ENCODE peak calls at places on chromosome 15, in four cellular contexts. One of them, this sample, is unnamed.

GRCh38 chr15:59886476-59886875 is 117.6 kb upstream of the FOXB1 start:
- DNase-seq in right lobe of liver: no peak
- DNase-seq in heart right ventricle: no peak
- DNase-seq in lower lobe of right lung: no peak
- DNase-seq in this sample: no peak

GRCh38 chr15:98649621-98649995 is 1.3 kb downstream of the IGF1R start:
- DNase-seq in heart right ventricle: peak
- DNase-seq in right lobe of liver: peak
- DNase-seq in lower lobe of right lung: peak
- DNase-seq in this sample: peak

GRCh38 chr15:60758961-60759729 is 280.2 kb upstream of the ICE2 start:
- DNase-seq in heart right ventricle: no peak
- DNase-seq in right lobe of liver: no peak
- DNase-seq in lower lobe of right lung: no peak
- DNase-seq in this sample: no peak

GRCh38 chr15:69499521-69500201 is 47.0 kb downstream of the RPLP1 start:
- DNase-seq in right lobe of liver: no peak
- DNase-seq in lower lobe of right lung: no peak
- DNase-seq in heart right ventricle: peak
- DNase-seq in this sample: no peak

GRCh38 chr15:67549736-67550135 is 7.2 kb downstream of the MAP2K5 start:
- DNase-seq in right lobe of liver: no peak
- DNase-seq in lower lobe of right lung: no peak
- DNase-seq in heart right ventricle: no peak
- DNase-seq in this sample: no peak

GRCh38 chr15:56273724-56274123 is 30.0 kb upstream of the RFX7 start:
- DNase-seq in right lobe of liver: no peak
- DNase-seq in lower lobe of right lung: no peak
- DNase-seq in heart right ventricle: no peak
- DNase-seq in this sample: no peak

GRCh38 chr15:25863067-25863967 is at the start of gene ATP10A:
- DNase-seq in heart right ventricle: peak
- DNase-seq in lower lobe of right lung: peak
- DNase-seq in right lobe of liver: no peak
- DNase-seq in this sample: peak

GRCh38 chr15:80173022-80173759 is 20.4 kb downstream of the FAH start:
- DNase-seq in lower lobe of right lung: peak
- DNase-seq in right lobe of liver: peak
- DNase-seq in heart right ventricle: peak
- DNase-seq in this sample: peak

GRCh38 chr15:70584838-70585706 is 178.3 kb downstream of the UACA start:
- DNase-seq in right lobe of liver: no peak
- DNase-seq in lower lobe of right lung: no peak
- DNase-seq in heart right ventricle: no peak
- DNase-seq in this sample: no peak

GRCh38 chr15:89358755-89359439 is 24.3 kb upstream of the POLG start:
- DNase-seq in right lobe of liver: peak
- DNase-seq in heart right ventricle: peak
- DNase-seq in lower lobe of right lung: peak
- DNase-seq in this sample: peak

GRCh38 chr15:93467327-93467726 is 378.3 kb upstream of the RGMA start:
- DNase-seq in heart right ventricle: peak
- DNase-seq in lower lobe of right lung: no peak
- DNase-seq in right lobe of liver: no peak
- DNase-seq in this sample: no peak

GRCh38 chr15:33064878-33065277 is 129.6 kb downstream of the FMN1 start:
- DNase-seq in heart right ventricle: no peak
- DNase-seq in right lobe of liver: no peak
- DNase-seq in lower lobe of right lung: no peak
- DNase-seq in this sample: no peak

GRCh38 chr15:86558252-86558651 is 478.6 kb downstream of the AGBL1 start:
- DNase-seq in lower lobe of right lung: no peak
- DNase-seq in heart right ventricle: no peak
- DNase-seq in right lobe of liver: no peak
- DNase-seq in this sample: no peak

GRCh38 chr15:57256941-57257340 is 119.4 kb upstream of the CGNL1 start:
- DNase-seq in right lobe of liver: no peak
- DNase-seq in heart right ventricle: no peak
- DNase-seq in lower lobe of right lung: no peak
- DNase-seq in this sample: no peak

GRCh38 chr15:52103217-52104207 is 9.1 kb downstream of the BCL2L10 start:
- DNase-seq in right lobe of liver: no peak
- DNase-seq in heart right ventricle: no peak
- DNase-seq in lower lobe of right lung: no peak
- DNase-seq in this sample: no peak

GRCh38 chr15:87942316-87942715 is 314.2 kb downstream of the NTRK3 start:
- DNase-seq in lower lobe of right lung: no peak
- DNase-seq in heart right ventricle: no peak
- DNase-seq in right lobe of liver: no peak
- DNase-seq in this sample: no peak

GRCh38 chr15:89812126-89812846 is 2.4 kb downstream of the ANPEP start:
- DNase-seq in lower lobe of right lung: peak
- DNase-seq in right lobe of liver: peak
- DNase-seq in heart right ventricle: no peak
- DNase-seq in this sample: peak

GRCh38 chr15:85006201-85006600 is 24.5 kb downstream of the PDE8A start:
- DNase-seq in right lobe of liver: no peak
- DNase-seq in heart right ventricle: no peak
- DNase-seq in lower lobe of right lung: no peak
- DNase-seq in this sample: no peak

GRCh38 chr15:83671603-83672002 is 17.7 kb downstream of the ADAMTSL3 start:
- DNase-seq in lower lobe of right lung: no peak
- DNase-seq in right lobe of liver: no peak
- DNase-seq in heart right ventricle: no peak
- DNase-seq in this sample: no peak

GRCh38 chr15:99744142-99744541 is 10.9 kb upstream of the LYSMD4 start:
- DNase-seq in lower lobe of right lung: no peak
- DNase-seq in heart right ventricle: no peak
- DNase-seq in right lobe of liver: no peak
- DNase-seq in this sample: no peak

GRCh38 chr15:81183403-81183760 is 13.3 kb upstream of the IL16 start:
- DNase-seq in lower lobe of right lung: no peak
- DNase-seq in heart right ventricle: no peak
- DNase-seq in right lobe of liver: no peak
- DNase-seq in this sample: no peak

GRCh38 chr15:81184188-81184587 is 12.5 kb upstream of the IL16 start:
- DNase-seq in heart right ventricle: no peak
- DNase-seq in lower lobe of right lung: peak
- DNase-seq in right lobe of liver: no peak
- DNase-seq in this sample: no peak

GRCh38 chr15:81181220-81181619 is 15.5 kb upstream of the IL16 start:
- DNase-seq in heart right ventricle: no peak
- DNase-seq in lower lobe of right lung: no peak
- DNase-seq in right lobe of liver: no peak
- DNase-seq in this sample: no peak

GRCh38 chr15:81182746-81183402 is 13.8 kb upstream of the IL16 start:
- DNase-seq in heart right ventricle: peak
- DNase-seq in right lobe of liver: no peak
- DNase-seq in lower lobe of right lung: no peak
- DNase-seq in this sample: no peak

DNA sequence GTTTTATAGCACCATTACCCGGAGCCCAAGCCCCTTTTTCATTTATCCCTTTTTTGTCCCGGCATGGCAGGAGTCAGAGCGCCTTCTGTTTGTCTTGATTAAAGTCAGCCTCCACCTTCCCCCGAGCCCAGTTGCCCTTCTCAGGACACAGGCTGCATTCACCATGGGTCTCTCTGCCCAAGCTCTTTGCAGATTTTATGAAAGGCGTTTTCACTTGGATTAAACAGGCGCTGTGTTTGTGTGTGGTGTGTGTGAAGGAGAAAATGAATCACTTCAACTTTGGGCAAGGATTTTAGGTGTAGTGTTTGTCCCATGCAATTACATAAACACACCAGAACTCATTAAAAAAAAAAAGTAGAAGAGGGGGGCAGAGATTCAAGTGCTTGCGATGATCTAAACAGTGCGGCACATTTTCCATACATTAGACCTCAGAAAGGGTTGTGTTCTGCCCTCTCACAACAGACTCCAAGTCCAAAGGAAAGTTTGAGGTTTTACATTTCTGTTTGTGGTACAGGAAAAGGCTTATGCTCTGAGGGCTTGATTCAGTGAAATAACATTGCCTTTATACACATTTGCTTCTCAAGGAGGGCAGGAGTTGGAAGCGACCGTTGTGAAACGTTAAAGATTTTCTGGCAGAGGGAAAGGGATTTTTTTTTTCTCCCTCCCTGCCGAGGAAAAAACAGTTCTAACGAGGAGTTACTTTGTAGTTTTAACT is 14.5 kb upstream of the IL16 start:
- DNase-seq in lower lobe of right lung: no peak
- DNase-seq in heart right ventricle: no peak
- DNase-seq in right lobe of liver: no peak
- DNase-seq in this sample: no peak
- H3K4me3 ChIP-seq in lower lobe of right lung: peak
- H3K4me3 ChIP-seq in heart right ventricle: peak
- H3K4me3 ChIP-seq in right lobe of liver: no peak
- H3K4me3 ChIP-seq in this sample: no peak

DNA sequence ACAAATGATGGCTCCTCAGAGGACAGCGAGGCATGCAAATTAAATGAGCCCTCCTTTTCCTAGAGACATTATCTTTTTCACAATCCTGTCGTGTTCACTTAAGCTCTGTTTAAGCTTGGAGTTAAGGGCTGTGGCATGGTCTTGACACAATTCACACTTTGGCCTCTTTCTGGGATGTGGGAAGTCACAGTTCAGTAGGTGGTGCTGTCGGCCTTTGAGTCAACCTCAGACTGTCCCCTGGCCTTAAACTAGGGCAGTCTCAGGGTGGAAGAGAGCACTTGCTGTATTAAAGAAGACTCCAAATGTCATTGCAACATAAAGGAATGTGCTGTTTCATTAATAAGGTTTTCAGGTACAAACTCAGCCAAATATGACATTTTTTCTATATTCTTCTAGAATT is 351.0 kb downstream of the MCTP2 start:
- DNase-seq in right lobe of liver: no peak
- DNase-seq in heart right ventricle: peak
- DNase-seq in lower lobe of right lung: no peak
- DNase-seq in this sample: peak
- TF ChIP-seq CTCF in right lobe of liver: peak
- TF ChIP-seq CTCF in heart right ventricle: peak
- TF ChIP-seq CTCF in lower lobe of right lung: peak
- TF ChIP-seq CTCF in this sample: no peak

DNA sequence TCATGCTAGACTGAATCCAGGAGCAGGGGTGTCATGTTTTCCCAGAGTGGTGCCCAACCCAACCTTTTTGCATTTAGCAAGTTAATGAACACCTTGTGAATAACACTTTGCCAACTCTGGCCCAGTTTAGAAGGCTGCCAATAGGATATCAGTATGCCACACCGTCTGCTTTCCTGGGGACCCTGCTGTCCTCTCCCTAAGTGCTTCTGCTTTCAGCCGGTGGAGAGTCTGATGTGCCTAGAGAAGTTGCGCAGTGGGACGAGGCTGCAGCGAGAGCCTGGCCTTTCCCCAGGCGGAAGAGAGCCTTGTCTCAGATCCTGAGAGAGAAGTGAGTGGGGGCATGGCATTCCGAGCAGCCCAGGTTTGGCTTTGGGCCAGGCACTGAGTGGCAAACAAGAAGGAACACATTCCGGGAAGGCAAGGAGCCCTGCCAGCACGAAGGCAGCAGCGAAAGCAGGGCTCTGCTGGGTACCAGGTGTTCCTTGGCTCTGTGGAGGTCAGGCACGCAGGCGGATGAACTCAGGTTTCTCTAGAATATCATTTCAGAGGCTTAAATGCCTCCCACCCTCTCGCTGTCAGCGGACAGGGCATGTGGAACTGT is 36.9 kb downstream of the SENP8 start:
- DNase-seq in heart right ventricle: peak
- DNase-seq in right lobe of liver: peak
- DNase-seq in lower lobe of right lung: peak
- DNase-seq in this sample: peak
- H3K4me3 ChIP-seq in heart right ventricle: peak
- H3K4me3 ChIP-seq in right lobe of liver: peak
- H3K4me3 ChIP-seq in lower lobe of right lung: peak
- H3K4me3 ChIP-seq in this sample: peak

GRCh38 chr15:24676431-24676830 is 856 bp downstream of the NPAP1 start:
- DNase-seq in heart right ventricle: no peak
- DNase-seq in lower lobe of right lung: no peak
- DNase-seq in right lobe of liver: no peak
- DNase-seq in this sample: no peak

GRCh38 chr15:24684313-24684712 is 8.7 kb downstream of the NPAP1 start:
- DNase-seq in heart right ventricle: no peak
- DNase-seq in lower lobe of right lung: no peak
- DNase-seq in right lobe of liver: no peak
- DNase-seq in this sample: no peak

GRCh38 chr15:24675332-24676144 is at the start of gene NPAP1:
- DNase-seq in lower lobe of right lung: no peak
- DNase-seq in heart right ventricle: no peak
- DNase-seq in right lobe of liver: no peak
- DNase-seq in this sample: no peak

GRCh38 chr15:24683736-24684135 is 8.2 kb downstream of the NPAP1 start:
- DNase-seq in lower lobe of right lung: no peak
- DNase-seq in heart right ventricle: no peak
- DNase-seq in right lobe of liver: no peak
- DNase-seq in this sample: no peak

DNA sequence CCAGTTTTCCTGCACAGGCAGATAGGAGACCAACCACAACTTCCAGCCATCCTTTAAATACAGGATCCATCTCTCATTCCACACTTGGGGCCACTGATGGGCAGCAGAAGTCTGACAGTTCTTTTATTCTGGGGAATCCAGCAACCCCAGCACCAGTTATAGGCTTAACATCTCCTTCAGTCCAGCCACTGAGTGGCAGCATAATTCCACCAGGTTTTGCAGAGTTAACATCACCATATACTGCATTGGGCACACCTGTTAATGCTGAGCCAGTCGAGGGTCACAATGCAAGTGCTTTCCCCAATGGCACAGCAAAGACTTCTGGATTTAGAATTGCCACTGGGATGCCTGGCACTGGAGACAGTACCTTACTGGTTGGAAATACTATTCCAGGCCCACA is 2.9 kb downstream of the NPAP1 start:
- DNase-seq in right lobe of liver: no peak
- DNase-seq in heart right ventricle: no peak
- DNase-seq in lower lobe of right lung: no peak
- DNase-seq in this sample: no peak
- TF ChIP-seq CTCF in right lobe of liver: no peak
- TF ChIP-seq CTCF in heart right ventricle: no peak
- TF ChIP-seq CTCF in lower lobe of right lung: no peak
- TF ChIP-seq CTCF in this sample: no peak

DNA sequence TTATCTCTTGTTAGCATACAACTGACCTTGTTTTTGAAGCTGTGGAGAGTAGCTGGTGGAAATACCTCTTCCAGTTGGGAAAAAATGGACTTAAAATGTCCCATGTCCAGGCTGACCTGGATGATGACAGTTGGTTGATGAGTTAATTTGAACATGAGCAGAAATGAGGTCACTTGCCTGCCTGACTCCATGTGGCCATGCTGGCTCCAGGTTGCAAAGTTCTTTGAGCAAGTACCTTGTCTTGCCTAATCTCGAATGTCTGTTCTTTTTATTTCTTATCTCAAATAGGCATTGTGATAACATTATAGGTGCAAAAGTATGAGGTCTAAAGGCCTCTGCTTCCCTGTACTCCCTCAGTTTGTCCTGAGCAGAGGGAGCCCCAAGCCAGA is 9.0 kb downstream of the MAPKBP1 start:
- DNase-seq in heart right ventricle: no peak
- DNase-seq in lower lobe of right lung: no peak
- DNase-seq in right lobe of liver: no peak
- DNase-seq in this sample: no peak
- H3K4me3 ChIP-seq in heart right ventricle: no peak
- H3K4me3 ChIP-seq in lower lobe of right lung: no peak
- H3K4me3 ChIP-seq in right lobe of liver: no peak
- H3K4me3 ChIP-seq in this sample: no peak

GRCh38 chr15:74482661-74483060 is 21.7 kb upstream of the UBL7 start:
- DNase-seq in lower lobe of right lung: no peak
- DNase-seq in heart right ventricle: no peak
- DNase-seq in right lobe of liver: no peak
- DNase-seq in this sample: no peak
- TF ChIP-seq CTCF in lower lobe of right lung: no peak
- TF ChIP-seq CTCF in heart right ventricle: peak
- TF ChIP-seq CTCF in right lobe of liver: no peak
- TF ChIP-seq CTCF in this sample: no peak

This sample was measured in mucosa of descending colon.